ENCODE peak calls at places on chromosomes 1 and 21, in four cellular contexts. Y is WTC11, O is K562, S is SK-N-SH. B is an unnamed sample.

GRCh38 chr1:31412205-31412604 is 808 bp upstream of the SERINC2 start:
- DNase-seq in Y (no peak), O (no peak), S (no peak), B (no peak)

GRCh38 chr1:22465018-22465565 is 13.4 kb downstream of the ZBTB40 start:
- DNase-seq in Y (no peak), O (no peak), S (no peak), B (no peak)

GRCh38 chr1:218604217-218604616 is 259.1 kb downstream of the TGFB2 start:
- DNase-seq in Y (no peak), O (no peak), S (no peak), B (no peak)

GRCh38 chr1:26861889-26862371 is 1.0 kb upstream of the SFN start:
- DNase-seq in Y (no peak), O (no peak), S (no peak), B (no peak)

GRCh38 chr1:99917214-99917613 is 52.6 kb upstream of the SLC35A3 start:
- DNase-seq in Y (no peak), O (no peak), S (no peak), B (no peak)

GRCh38 chr21:33069243-33069642 is 698 bp upstream of the OLIG1 start:
- DNase-seq in Y (no peak), O (no peak), S (no peak), B (no peak)

GRCh38 chr1:57826535-57826934 is 402.7 kb upstream of the DAB1 start:
- DNase-seq in Y (no peak), O (no peak), S (peak), B (no peak)

GRCh38 chr1:6259491-6260362 is 1.2 kb downstream of the GPR153 start:
- DNase-seq in Y (peak), O (peak), S (peak), B (peak)

DNA sequence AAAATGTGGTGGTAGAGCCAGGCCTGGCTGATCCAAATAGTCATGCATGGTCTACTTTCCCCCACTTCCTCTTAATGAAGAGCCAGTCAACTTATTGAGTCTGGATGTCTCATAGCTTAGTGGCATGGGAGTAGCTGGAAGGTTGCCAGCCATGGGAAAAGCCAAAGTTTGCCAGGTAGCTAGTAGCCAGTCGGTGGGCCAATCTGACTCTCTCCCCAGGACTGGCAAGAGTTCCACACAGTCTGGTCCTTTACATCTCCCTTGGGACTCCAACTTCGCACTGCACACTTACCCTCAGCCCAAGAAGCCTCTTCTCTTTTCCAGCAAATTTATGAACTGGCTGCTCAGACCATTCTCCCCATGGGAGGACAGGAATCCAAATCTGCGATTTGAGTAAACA is 8.3 kb downstream of the WARS2 start:
- DNase-seq in Y (no peak), O (no peak), S (no peak), B (no peak)
- TF ChIP-seq FOXJ3 in Y (no peak), O (no peak), S (no peak), B (no peak)

GRCh38 chr1:29713857-29714256 is 477.5 kb downstream of the PTPRU start:
- DNase-seq in Y (no peak), O (no peak), S (no peak), B (no peak)

GRCh38 chr1:29712275-29712633 is 475.9 kb downstream of the PTPRU start:
- DNase-seq in Y (no peak), O (no peak), S (no peak), B (no peak)

GRCh38 chr1:29709711-29710169 is 473.4 kb downstream of the PTPRU start:
- DNase-seq in Y (no peak), O (no peak), S (no peak), B (no peak)

GRCh38 chr1:29712801-29713200 is 476.5 kb downstream of the PTPRU start:
- DNase-seq in Y (no peak), O (no peak), S (no peak), B (no peak)

DNA sequence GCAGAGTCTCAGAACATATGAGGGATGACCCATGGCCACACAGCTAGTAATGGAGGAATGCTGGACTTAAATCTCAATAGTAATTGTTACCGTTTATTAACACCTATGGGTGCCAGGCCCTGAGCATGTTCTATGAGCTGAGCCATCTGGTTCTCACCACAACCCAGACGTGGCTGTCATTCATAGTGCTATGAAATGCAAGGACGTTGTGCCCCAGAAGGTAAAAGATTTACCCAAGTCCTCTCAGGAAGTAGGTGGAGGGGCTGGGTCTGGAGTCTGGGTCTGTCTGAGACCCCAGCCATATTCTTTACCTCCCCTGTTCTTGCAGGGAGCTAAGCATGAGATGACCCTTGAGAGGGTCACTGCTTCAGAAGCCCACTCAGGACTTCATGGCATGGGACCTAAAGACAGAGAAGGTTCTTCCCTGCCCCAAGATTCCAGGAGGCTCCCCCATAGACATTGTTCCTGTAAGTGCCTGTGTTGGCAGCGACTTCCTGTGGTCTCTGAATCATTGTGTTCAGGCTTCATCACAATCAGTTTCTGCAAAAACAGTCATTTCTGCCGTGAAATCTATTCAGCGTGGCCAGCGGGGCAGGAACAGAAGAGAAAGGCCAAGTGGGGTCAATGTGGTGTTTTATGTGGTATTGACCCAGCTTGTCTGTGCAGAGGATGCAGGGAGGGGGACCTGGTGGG is 475.4 kb downstream of the PTPRU start:
- DNase-seq in Y (no peak), O (no peak), S (no peak), B (no peak)
- TF ChIP-seq FOXJ3 in Y (no peak), O (no peak), S (no peak), B (no peak)

GRCh38 chr1:45012639-45013278 is 705 bp downstream of the UROD start:
- DNase-seq in Y (peak), O (peak), S (peak), B (peak)
- TF ChIP-seq FOXJ3 in Y (no peak), O (no peak), S (no peak), B (no peak)

GRCh38 chr1:68294354-68295066 is 62.2 kb upstream of the WLS start:
- DNase-seq in Y (no peak), O (no peak), S (no peak), B (no peak)
- TF ChIP-seq FOXJ3 in Y (no peak), O (no peak), S (no peak), B (no peak)